ENCODE peak calls at places on chromosomes 3 and 15, in six cellular contexts. X is A549; L is ovary; N is substantia nigra; Y is coronary artery; C is CD4-positive, alpha-beta memory T cell. Q is an unnamed sample.

GRCh38 chr15:87547470-87548181 is 708.9 kb downstream of the NTRK3 start:
- DNase-seq in X (no peak), L (no peak), N (no peak), Y (no peak), C (no peak), Q (no peak)

GRCh38 chr3:70919661-70920060 is 607.2 kb upstream of the MDFIC2 start:
- DNase-seq in X (no peak), L (no peak), N (no peak), Y (no peak), C (peak; percentile 28), Q (no peak)

GRCh38 chr3:138461696-138462295 is 27.4 kb downstream of the ESYT3 start:
- DNase-seq in X (no peak), L (no peak), N (no peak), Y (no peak), C (no peak), Q (no peak)

GRCh38 chr15:31226011-31226410 is 100.6 kb upstream of the KLF13 start:
- DNase-seq in X (peak; percentile 14), L (no peak), N (no peak), Y (no peak), C (no peak), Q (no peak)

GRCh38 chr3:14879161-14879888 is 60.6 kb downstream of the FGD5 start:
- DNase-seq in X (peak; percentile 69), L (no peak), N (no peak), Y (no peak), C (no peak), Q (peak; percentile 64)

GRCh38 chr3:99515-99914 is 97.0 kb upstream of the CHL1 start:
- DNase-seq in X (no peak), L (no peak), N (no peak), Y (no peak), C (no peak), Q (no peak)

GRCh38 chr15:47620960-47621681 is 96.2 kb upstream of the SEMA6D start:
- DNase-seq in X (no peak), L (no peak), N (no peak), Y (no peak), C (no peak), Q (no peak)

GRCh38 chr3:10693457-10693856 is 122.6 kb upstream of the SLC6A11 start:
- DNase-seq in X (no peak), L (no peak), N (no peak), Y (no peak), C (no peak), Q (no peak)

GRCh38 chr3:159828542-159828943 is 160.1 kb upstream of the IL12A start:
- DNase-seq in X (peak; percentile 54), L (no peak), N (no peak), Y (no peak), C (no peak), Q (no peak)

GRCh38 chr3:42377681-42378080 is 32.7 kb downstream of the LYZL4 start:
- DNase-seq in X (no peak), L (no peak), N (no peak), Y (no peak), C (no peak), Q (no peak)

GRCh38 chr3:11096266-11097135 is 57.8 kb upstream of the HRH1 start:
- DNase-seq in X (peak; percentile 73), L (peak; percentile 85), N (no peak), Y (peak; percentile 84), C (no peak), Q (peak; percentile 47)

GRCh38 chr15:48582472-48583235 is 62.9 kb downstream of the FBN1 start:
- DNase-seq in X (no peak), L (no peak), N (no peak), Y (no peak), C (no peak), Q (no peak)

GRCh38 chr3:10623578-10624275 is 118.3 kb upstream of the ATP2B2 start:
- DNase-seq in X (no peak), L (no peak), N (no peak), Y (no peak), C (no peak), Q (no peak)

GRCh38 chr3:183392166-183393034 is 36.0 kb downstream of the MCF2L2 start:
- DNase-seq in X (no peak), L (no peak), N (no peak), Y (no peak), C (no peak), Q (no peak)

GRCh38 chr3:157248590-157249425 is 88.9 kb upstream of the CCNL1 start:
- DNase-seq in X (peak; percentile 27), L (no peak), N (no peak), Y (no peak), C (no peak), Q (no peak)

DNA sequence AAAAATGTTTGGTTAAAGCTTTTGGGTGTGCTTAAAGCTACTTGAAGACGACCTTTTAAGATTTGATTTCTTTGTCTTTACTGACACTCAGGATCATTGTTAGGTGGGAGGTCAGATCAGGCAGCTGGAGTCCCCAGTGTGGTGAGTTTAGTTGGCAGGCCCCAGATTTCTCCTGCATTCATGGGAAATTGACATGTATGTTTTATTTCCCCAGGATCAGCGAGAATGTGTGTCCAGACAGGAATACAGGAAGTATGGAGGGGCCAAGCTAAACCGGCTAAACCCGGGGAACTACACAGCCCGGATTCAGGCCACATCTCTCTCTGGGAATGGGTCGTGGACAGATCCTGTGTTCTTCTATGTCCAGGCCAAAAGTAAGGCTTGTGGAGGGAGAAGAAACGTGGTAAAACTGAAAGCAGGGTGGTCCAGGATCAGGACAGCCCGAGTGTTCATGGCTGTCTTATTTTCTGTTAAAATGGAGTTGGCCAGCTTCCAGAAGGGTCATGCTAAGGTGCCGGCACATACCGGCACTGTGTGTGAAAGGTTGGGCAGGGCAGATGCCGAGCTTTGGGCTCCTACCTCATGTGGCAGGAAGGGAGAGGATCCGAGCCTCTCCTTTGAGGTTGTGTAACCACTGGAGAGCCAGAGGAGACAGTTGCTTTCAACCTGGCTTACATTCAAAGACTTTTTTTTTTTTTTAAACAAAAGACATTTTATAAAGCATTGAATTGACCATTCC is 83.1 kb downstream of the PGPEP1L start:
- DNase-seq in X (no peak), L (peak; percentile 52), N (no peak), Y (no peak), C (no peak), Q (no peak)
- H3K27ac ChIP-seq in X (no peak overlapping the region), L (peak overlapping the region; percentile 53), N (no peak overlapping the region), Y (peak overlapping the region; percentile 46), C (no peak overlapping the region), Q (no peak overlapping the region)

DNA sequence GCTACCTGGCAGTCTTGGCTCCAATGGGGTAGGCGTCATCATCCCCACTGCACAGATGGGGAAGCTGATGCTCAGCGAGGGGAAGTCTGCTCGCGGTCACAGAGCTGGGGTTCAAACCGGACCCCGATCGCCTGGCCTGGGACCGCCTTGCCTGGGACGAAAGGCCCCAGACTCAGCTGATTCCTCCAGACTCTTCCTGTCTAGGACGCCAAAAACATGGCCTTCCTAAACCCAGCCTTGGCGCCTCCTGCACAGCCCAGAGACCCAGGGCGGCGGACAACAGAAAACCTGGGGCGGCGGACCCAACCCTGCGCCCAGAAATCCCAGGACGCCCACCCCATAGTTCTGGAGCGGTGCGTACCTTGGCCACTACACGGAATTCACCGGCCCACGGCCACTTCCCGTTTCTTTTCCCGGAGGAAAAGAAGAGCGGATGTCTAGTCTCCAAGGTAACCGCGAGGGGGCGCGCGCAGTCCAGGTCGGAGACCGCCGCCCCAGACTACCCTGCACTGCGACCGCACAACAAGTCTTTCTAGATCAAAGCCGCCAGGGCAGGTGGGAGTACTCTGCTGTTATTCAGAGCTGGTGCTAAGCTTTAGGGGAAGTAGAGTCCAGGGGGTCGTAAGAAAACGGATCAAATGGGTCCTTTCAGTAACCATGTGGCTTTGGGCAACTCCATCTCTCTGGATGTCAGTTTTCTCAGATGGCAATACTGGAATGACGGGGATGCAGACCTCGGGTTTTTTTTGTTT is 4.9 kb upstream of the IL17RD start:
- DNase-seq in X (peak; percentile 70), L (peak; percentile 82), N (peak; percentile 46), Y (no peak), C (no peak), Q (peak; percentile 81)
- H3K27ac ChIP-seq in X (peak overlapping the region; percentile 75), L (no peak overlapping the region), N (no peak overlapping the region), Y (no peak overlapping the region), C (no peak overlapping the region), Q (peak overlapping the region; percentile 25)

GRCh38 chr15:66767370-66767769 is 65.3 kb downstream of the SMAD6 start:
- DNase-seq in X (no peak), L (peak; percentile 14), N (no peak), Y (no peak), C (no peak), Q (no peak)
- H3K27ac ChIP-seq in X (peak overlapping the region; percentile 93), L (no peak overlapping the region), N (no peak overlapping the region), Y (peak overlapping the region; percentile 81), C (no peak overlapping the region), Q (no peak overlapping the region)

GRCh38 chr15:75654201-75654907 is 6.6 kb downstream of the SNX33 start:
- DNase-seq in X (no peak), L (no peak), N (no peak), Y (no peak), C (no peak), Q (no peak)
- H3K27ac ChIP-seq in X (no peak overlapping the region), L (no peak overlapping the region), N (no peak overlapping the region), Y (peak overlapping the region; percentile 31), C (no peak overlapping the region), Q (no peak overlapping the region)

GRCh38 chr15:58477228-58477627 is 45.4 kb downstream of the LIPC start:
- DNase-seq in X (no peak), L (no peak), N (no peak), Y (no peak), C (no peak), Q (no peak)
- H3K27ac ChIP-seq in X (peak overlapping the region; percentile 13), L (no peak overlapping the region), N (no peak overlapping the region), Y (no peak overlapping the region), C (no peak overlapping the region), Q (no peak overlapping the region)

DNA sequence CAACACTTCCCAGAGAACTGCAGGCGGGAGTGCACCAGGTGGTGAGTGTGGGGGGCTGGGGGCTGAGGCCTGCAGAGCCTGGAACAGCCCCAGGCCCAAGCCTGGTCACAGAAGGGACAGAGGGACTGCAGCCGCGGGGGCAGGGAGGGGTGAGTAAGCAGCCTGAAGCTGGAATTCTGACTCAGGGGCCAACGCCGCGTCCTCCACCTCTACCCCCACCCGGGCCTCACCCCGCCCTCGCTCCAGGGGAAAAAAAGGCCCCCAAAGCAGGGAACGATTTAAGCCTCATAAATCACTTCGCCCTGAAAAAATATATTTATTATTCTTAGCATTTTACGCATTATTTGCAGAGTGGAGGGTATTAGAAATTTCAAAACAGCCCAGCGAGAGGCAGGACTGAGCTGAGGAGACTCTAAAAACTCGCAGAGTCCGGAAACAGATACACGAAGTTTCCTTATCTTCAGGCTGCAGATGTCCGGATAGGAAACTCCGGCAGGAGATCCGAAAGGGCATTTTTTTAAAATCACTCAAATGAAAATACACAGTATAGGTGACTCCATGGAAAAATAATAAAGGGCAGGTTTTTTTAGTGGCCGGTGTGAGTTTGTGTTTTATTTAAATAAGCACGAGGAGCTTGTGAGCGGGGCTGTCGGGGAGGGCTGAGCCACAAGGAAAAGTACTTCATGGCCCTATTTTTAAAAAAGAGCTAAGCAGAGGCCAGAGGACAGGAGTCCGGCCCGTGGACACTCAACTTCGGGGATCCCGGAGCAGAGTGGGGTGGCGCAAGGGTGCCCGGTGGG is 9.9 kb downstream of the GATA2 start:
- DNase-seq in X (no peak), L (no peak), N (no peak), Y (no peak), C (no peak), Q (no peak)
- H3K27ac ChIP-seq in X (no peak overlapping the region), L (no peak overlapping the region), N (no peak overlapping the region), Y (no peak overlapping the region), C (no peak overlapping the region), Q (peak overlapping the region; percentile 13)

GRCh38 chr3:124363451-124363850 is 366.8 kb upstream of the UMPS start:
- DNase-seq in X (no peak), L (no peak), N (no peak), Y (no peak), C (no peak), Q (no peak)
- H3K27ac ChIP-seq in X (no peak overlapping the region), L (no peak overlapping the region), N (no peak overlapping the region), Y (no peak overlapping the region), C (no peak overlapping the region), Q (no peak overlapping the region)